ENCODE peak calls at places on chromosome 7, in six cellular contexts. D is iris pigment epithelial cell, Q is mucosa of descending colon, S is uterus, B is cardiac fibroblast, K is A549. Y is an unnamed sample.

GRCh38 chr7:128790297-128791037 is 1.3 kb upstream of the CCDC136 start:
- DNase-seq in D (no peak), Q (no peak), S (no peak), B (no peak), K (no peak), Y (no peak)

GRCh38 chr7:4694653-4695335 is 12.7 kb downstream of the FOXK1 start:
- DNase-seq in D (peak), Q (no peak), S (peak), B (peak), K (no peak), Y (peak)

GRCh38 chr7:44217133-44217714 is 16.4 kb downstream of the YKT6 start:
- DNase-seq in D (no peak), Q (peak), S (no peak), B (no peak), K (no peak), Y (no peak)

GRCh38 chr7:117908031-117908795 is 35.0 kb upstream of the CTTNBP2 start:
- DNase-seq in D (no peak), Q (no peak), S (no peak), B (no peak), K (no peak), Y (no peak)

GRCh38 chr7:22052650-22053336 is 107.1 kb upstream of the CDCA7L start:
- DNase-seq in D (no peak), Q (no peak), S (no peak), B (no peak), K (no peak), Y (no peak)

GRCh38 chr7:149097088-149097487 is 6.6 kb upstream of the ZNF786 start:
- DNase-seq in D (no peak), Q (no peak), S (no peak), B (no peak), K (no peak), Y (peak)

GRCh38 chr7:16668049-16668858 is 22.3 kb downstream of the BZW2 start:
- DNase-seq in D (peak), Q (no peak), S (peak), B (peak), K (peak), Y (peak)

GRCh38 chr7:102283477-102284189 is 3.0 kb upstream of the SH2B2 start:
- DNase-seq in D (no peak), Q (no peak), S (no peak), B (no peak), K (no peak), Y (no peak)

GRCh38 chr7:17937506-17938115 is 2.7 kb downstream of the SNX13 start:
- DNase-seq in D (peak), Q (no peak), S (no peak), B (no peak), K (no peak), Y (no peak)

GRCh38 chr7:67344481-67345193 is 348.0 kb downstream of the TYW1 start:
- DNase-seq in D (no peak), Q (no peak), S (no peak), B (no peak), K (no peak), Y (no peak)